ENCODE peak calls at places on chromosomes 7 and 10, in five cellular contexts. V is fibroblast of lung, U is amygdala, D is midbrain, E is LoVo. W is an unnamed sample.

GRCh38 chr7:74254858-74255379 is 720 bp upstream of the RFC2 start:
- DNase-seq in V (no peak), U (peak), D (no peak), E (peak), W (no peak)

GRCh38 chr10:130761896-130762295 is 549.6 kb downstream of the TCERG1L start:
- DNase-seq in V (no peak), U (no peak), D (no peak), E (no peak), W (no peak)

GRCh38 chr10:90847436-90847835 is 10.4 kb downstream of the HTR7 start:
- DNase-seq in V (peak), U (no peak), D (no peak), E (peak), W (no peak)

GRCh38 chr10:106705576-106706526 is 458.7 kb downstream of the SORCS1 start:
- DNase-seq in V (peak), U (peak), D (peak), E (peak), W (peak)

GRCh38 chr10:21524526-21525366 is 736 bp downstream of the SKIDA1 start:
- DNase-seq in V (peak), U (no peak), D (peak), E (no peak), W (no peak)

GRCh38 chr7:149670288-149670687 is 103.1 kb downstream of the ZNF467 start:
- DNase-seq in V (peak), U (no peak), D (peak), E (peak), W (no peak)

GRCh38 chr7:103851357-103851756 is 138.1 kb downstream of the RELN start:
- DNase-seq in V (peak), U (no peak), D (no peak), E (no peak), W (no peak)

GRCh38 chr7:134697487-134697886 is 50.8 kb downstream of the BPGM start:
- DNase-seq in V (no peak), U (no peak), D (no peak), E (no peak), W (no peak)

GRCh38 chr7:73907554-73908122 is 46.7 kb downstream of the TMEM270 start:
- DNase-seq in V (no peak), U (no peak), D (no peak), E (no peak), W (no peak)

GRCh38 chr10:132507467-132507955 is 30.1 kb upstream of the INPP5A start:
- DNase-seq in V (no peak), U (no peak), D (no peak), E (no peak), W (no peak)

GRCh38 chr10:5968681-5969453 is 8.5 kb downstream of the IL15RA start:
- DNase-seq in V (no peak), U (no peak), D (no peak), E (no peak), W (no peak)

GRCh38 chr10:72087392-72087968 is 871 bp downstream of the SPOCK2 start:
- DNase-seq in V (no peak), U (no peak), D (no peak), E (no peak), W (peak)

GRCh38 chr10:114642729-114643128 is 15.3 kb downstream of the ABLIM1 start:
- DNase-seq in V (no peak), U (no peak), D (no peak), E (no peak), W (no peak)